ENCODE peak calls at places on chromosomes 2 and 18, in ten cellular contexts. One of them, this sample, is unnamed.

GRCh38 chr18:12639990-12640880 is 17.7 kb downstream of the SPIRE1 start:
- DNase-seq in stromal cell of bone marrow: no peak
- DNase-seq in naive thymus-derived CD4-positive, alpha-beta T cell: no peak
- DNase-seq in activated CD4-positive, alpha-beta T cell treated with anti-CD3 and anti-CD28 coated beads, Interleukin-2, amount 10 ng/mL, durations not matched to agents 7 days and 5 days: no peak
- DNase-seq in GM12865: no peak
- DNase-seq in activated CD4-positive, CD25-positive, alpha-beta regulatory T cell: no peak
- DNase-seq in activated CD8-positive, alpha-beta T cell treated with anti-CD3 and anti-CD28 coated beads, Interleukin-2, amount 10 ng/mL, durations not matched to agents 7 days and 5 days: no peak
- DNase-seq in T1000: no peak
- DNase-seq in T follicular helper cell: no peak
- DNase-seq in NCI-H345: no peak
- DNase-seq in this sample: peak; percentile 68

GRCh38 chr2:196183172-196183473 is 11.7 kb upstream of the STK17B start:
- DNase-seq in stromal cell of bone marrow: no peak
- DNase-seq in T follicular helper cell: no peak
- DNase-seq in T1000: no peak
- DNase-seq in GM12865: no peak
- DNase-seq in activated CD4-positive, alpha-beta T cell treated with anti-CD3 and anti-CD28 coated beads, Interleukin-2, amount 10 ng/mL, durations not matched to agents 7 days and 5 days: no peak
- DNase-seq in NCI-H345: no peak
- DNase-seq in activated CD4-positive, CD25-positive, alpha-beta regulatory T cell: no peak
- DNase-seq in activated CD8-positive, alpha-beta T cell treated with anti-CD3 and anti-CD28 coated beads, Interleukin-2, amount 10 ng/mL, durations not matched to agents 7 days and 5 days: no peak
- DNase-seq in naive thymus-derived CD4-positive, alpha-beta T cell: peak; percentile 11
- DNase-seq in this sample: no peak

GRCh38 chr2:42117923-42118758 is 51.0 kb upstream of the EML4 start:
- DNase-seq in T follicular helper cell: no peak
- DNase-seq in T1000: no peak
- DNase-seq in activated CD8-positive, alpha-beta T cell treated with anti-CD3 and anti-CD28 coated beads, Interleukin-2, amount 10 ng/mL, durations not matched to agents 7 days and 5 days: no peak
- DNase-seq in NCI-H345: no peak
- DNase-seq in activated CD4-positive, alpha-beta T cell treated with anti-CD3 and anti-CD28 coated beads, Interleukin-2, amount 10 ng/mL, durations not matched to agents 7 days and 5 days: no peak
- DNase-seq in stromal cell of bone marrow: peak; percentile 71
- DNase-seq in naive thymus-derived CD4-positive, alpha-beta T cell: no peak
- DNase-seq in GM12865: peak; percentile 38
- DNase-seq in activated CD4-positive, CD25-positive, alpha-beta regulatory T cell: no peak
- DNase-seq in this sample: no peak

GRCh38 chr18:9642799-9643445 is 28.6 kb upstream of the PPP4R1 start:
- DNase-seq in activated CD4-positive, alpha-beta T cell treated with anti-CD3 and anti-CD28 coated beads, Interleukin-2, amount 10 ng/mL, durations not matched to agents 7 days and 5 days: no peak
- DNase-seq in naive thymus-derived CD4-positive, alpha-beta T cell: no peak
- DNase-seq in activated CD8-positive, alpha-beta T cell treated with anti-CD3 and anti-CD28 coated beads, Interleukin-2, amount 10 ng/mL, durations not matched to agents 7 days and 5 days: no peak
- DNase-seq in T1000: no peak
- DNase-seq in NCI-H345: no peak
- DNase-seq in stromal cell of bone marrow: no peak
- DNase-seq in T follicular helper cell: no peak
- DNase-seq in GM12865: no peak
- DNase-seq in activated CD4-positive, CD25-positive, alpha-beta regulatory T cell: no peak
- DNase-seq in this sample: no peak

GRCh38 chr18:47215554-47216138 is 35.8 kb downstream of the SKOR2 start:
- DNase-seq in stromal cell of bone marrow: peak; percentile 33
- DNase-seq in T follicular helper cell: no peak
- DNase-seq in activated CD8-positive, alpha-beta T cell treated with anti-CD3 and anti-CD28 coated beads, Interleukin-2, amount 10 ng/mL, durations not matched to agents 7 days and 5 days: peak; percentile 35
- DNase-seq in T1000: no peak
- DNase-seq in NCI-H345: peak; percentile 58
- DNase-seq in GM12865: peak; percentile 51
- DNase-seq in activated CD4-positive, CD25-positive, alpha-beta regulatory T cell: no peak
- DNase-seq in activated CD4-positive, alpha-beta T cell treated with anti-CD3 and anti-CD28 coated beads, Interleukin-2, amount 10 ng/mL, durations not matched to agents 7 days and 5 days: peak; percentile 26
- DNase-seq in naive thymus-derived CD4-positive, alpha-beta T cell: peak; percentile 31
- DNase-seq in this sample: peak; percentile 20

GRCh38 chr18:55501594-55502345 is 86.2 kb downstream of the TCF4 start:
- DNase-seq in activated CD4-positive, CD25-positive, alpha-beta regulatory T cell: no peak
- DNase-seq in stromal cell of bone marrow: no peak
- DNase-seq in naive thymus-derived CD4-positive, alpha-beta T cell: no peak
- DNase-seq in T follicular helper cell: no peak
- DNase-seq in NCI-H345: no peak
- DNase-seq in activated CD8-positive, alpha-beta T cell treated with anti-CD3 and anti-CD28 coated beads, Interleukin-2, amount 10 ng/mL, durations not matched to agents 7 days and 5 days: no peak
- DNase-seq in activated CD4-positive, alpha-beta T cell treated with anti-CD3 and anti-CD28 coated beads, Interleukin-2, amount 10 ng/mL, durations not matched to agents 7 days and 5 days: no peak
- DNase-seq in T1000: no peak
- DNase-seq in GM12865: no peak
- DNase-seq in this sample: no peak

GRCh38 chr18:3088444-3088843 is 75.5 kb upstream of the LPIN2 start:
- DNase-seq in T1000: no peak
- DNase-seq in naive thymus-derived CD4-positive, alpha-beta T cell: no peak
- DNase-seq in T follicular helper cell: no peak
- DNase-seq in activated CD4-positive, alpha-beta T cell treated with anti-CD3 and anti-CD28 coated beads, Interleukin-2, amount 10 ng/mL, durations not matched to agents 7 days and 5 days: no peak
- DNase-seq in activated CD4-positive, CD25-positive, alpha-beta regulatory T cell: no peak
- DNase-seq in activated CD8-positive, alpha-beta T cell treated with anti-CD3 and anti-CD28 coated beads, Interleukin-2, amount 10 ng/mL, durations not matched to agents 7 days and 5 days: no peak
- DNase-seq in GM12865: no peak
- DNase-seq in stromal cell of bone marrow: no peak
- DNase-seq in NCI-H345: no peak
- DNase-seq in this sample: no peak

GRCh38 chr2:219441451-219442205 is 7.0 kb downstream of the SPEG start:
- DNase-seq in activated CD8-positive, alpha-beta T cell treated with anti-CD3 and anti-CD28 coated beads, Interleukin-2, amount 10 ng/mL, durations not matched to agents 7 days and 5 days: peak; percentile 62
- DNase-seq in GM12865: no peak
- DNase-seq in activated CD4-positive, CD25-positive, alpha-beta regulatory T cell: no peak
- DNase-seq in T1000: no peak
- DNase-seq in stromal cell of bone marrow: no peak
- DNase-seq in naive thymus-derived CD4-positive, alpha-beta T cell: peak; percentile 49
- DNase-seq in activated CD4-positive, alpha-beta T cell treated with anti-CD3 and anti-CD28 coated beads, Interleukin-2, amount 10 ng/mL, durations not matched to agents 7 days and 5 days: peak; percentile 47
- DNase-seq in T follicular helper cell: peak; percentile 49
- DNase-seq in NCI-H345: peak; percentile 58
- DNase-seq in this sample: no peak

GRCh38 chr2:53755022-53755630 is 12.5 kb upstream of the CHAC2 start:
- DNase-seq in T1000: no peak
- DNase-seq in T follicular helper cell: no peak
- DNase-seq in naive thymus-derived CD4-positive, alpha-beta T cell: no peak
- DNase-seq in GM12865: no peak
- DNase-seq in activated CD4-positive, CD25-positive, alpha-beta regulatory T cell: no peak
- DNase-seq in activated CD4-positive, alpha-beta T cell treated with anti-CD3 and anti-CD28 coated beads, Interleukin-2, amount 10 ng/mL, durations not matched to agents 7 days and 5 days: no peak
- DNase-seq in stromal cell of bone marrow: no peak
- DNase-seq in activated CD8-positive, alpha-beta T cell treated with anti-CD3 and anti-CD28 coated beads, Interleukin-2, amount 10 ng/mL, durations not matched to agents 7 days and 5 days: no peak
- DNase-seq in NCI-H345: no peak
- DNase-seq in this sample: no peak

GRCh38 chr18:63585988-63586387 is 1.2 kb upstream of the SERPINB13 start:
- DNase-seq in T1000: no peak
- DNase-seq in GM12865: no peak
- DNase-seq in activated CD4-positive, CD25-positive, alpha-beta regulatory T cell: no peak
- DNase-seq in NCI-H345: no peak
- DNase-seq in activated CD8-positive, alpha-beta T cell treated with anti-CD3 and anti-CD28 coated beads, Interleukin-2, amount 10 ng/mL, durations not matched to agents 7 days and 5 days: no peak
- DNase-seq in naive thymus-derived CD4-positive, alpha-beta T cell: no peak
- DNase-seq in T follicular helper cell: no peak
- DNase-seq in activated CD4-positive, alpha-beta T cell treated with anti-CD3 and anti-CD28 coated beads, Interleukin-2, amount 10 ng/mL, durations not matched to agents 7 days and 5 days: no peak
- DNase-seq in stromal cell of bone marrow: no peak
- DNase-seq in this sample: no peak

GRCh38 chr2:37664190-37664751 is 7.2 kb downstream of the CDC42EP3 start:
- DNase-seq in activated CD4-positive, CD25-positive, alpha-beta regulatory T cell: no peak
- DNase-seq in GM12865: no peak
- DNase-seq in activated CD8-positive, alpha-beta T cell treated with anti-CD3 and anti-CD28 coated beads, Interleukin-2, amount 10 ng/mL, durations not matched to agents 7 days and 5 days: no peak
- DNase-seq in T1000: no peak
- DNase-seq in stromal cell of bone marrow: no peak
- DNase-seq in T follicular helper cell: no peak
- DNase-seq in activated CD4-positive, alpha-beta T cell treated with anti-CD3 and anti-CD28 coated beads, Interleukin-2, amount 10 ng/mL, durations not matched to agents 7 days and 5 days: no peak
- DNase-seq in naive thymus-derived CD4-positive, alpha-beta T cell: no peak
- DNase-seq in NCI-H345: no peak
- DNase-seq in this sample: no peak

GRCh38 chr2:71614976-71615768 is 161.8 kb downstream of the DYSF start:
- DNase-seq in NCI-H345: no peak
- DNase-seq in activated CD4-positive, CD25-positive, alpha-beta regulatory T cell: no peak
- DNase-seq in naive thymus-derived CD4-positive, alpha-beta T cell: no peak
- DNase-seq in activated CD8-positive, alpha-beta T cell treated with anti-CD3 and anti-CD28 coated beads, Interleukin-2, amount 10 ng/mL, durations not matched to agents 7 days and 5 days: no peak
- DNase-seq in T follicular helper cell: no peak
- DNase-seq in stromal cell of bone marrow: peak; percentile 51
- DNase-seq in GM12865: no peak
- DNase-seq in T1000: no peak
- DNase-seq in activated CD4-positive, alpha-beta T cell treated with anti-CD3 and anti-CD28 coated beads, Interleukin-2, amount 10 ng/mL, durations not matched to agents 7 days and 5 days: peak; percentile 0
- DNase-seq in this sample: no peak

GRCh38 chr2:28633739-28634138 is 117.9 kb upstream of the PPP1CB start:
- DNase-seq in stromal cell of bone marrow: peak; percentile 48
- DNase-seq in activated CD8-positive, alpha-beta T cell treated with anti-CD3 and anti-CD28 coated beads, Interleukin-2, amount 10 ng/mL, durations not matched to agents 7 days and 5 days: no peak
- DNase-seq in activated CD4-positive, alpha-beta T cell treated with anti-CD3 and anti-CD28 coated beads, Interleukin-2, amount 10 ng/mL, durations not matched to agents 7 days and 5 days: no peak
- DNase-seq in naive thymus-derived CD4-positive, alpha-beta T cell: no peak
- DNase-seq in T1000: no peak
- DNase-seq in GM12865: no peak
- DNase-seq in NCI-H345: no peak
- DNase-seq in activated CD4-positive, CD25-positive, alpha-beta regulatory T cell: no peak
- DNase-seq in T follicular helper cell: no peak
- DNase-seq in this sample: no peak

GRCh38 chr2:27932396-27932795 is 41.9 kb downstream of the BABAM2 start:
- DNase-seq in T follicular helper cell: no peak
- DNase-seq in activated CD4-positive, CD25-positive, alpha-beta regulatory T cell: no peak
- DNase-seq in NCI-H345: no peak
- DNase-seq in T1000: no peak
- DNase-seq in GM12865: no peak
- DNase-seq in activated CD4-positive, alpha-beta T cell treated with anti-CD3 and anti-CD28 coated beads, Interleukin-2, amount 10 ng/mL, durations not matched to agents 7 days and 5 days: no peak
- DNase-seq in stromal cell of bone marrow: no peak
- DNase-seq in naive thymus-derived CD4-positive, alpha-beta T cell: no peak
- DNase-seq in activated CD8-positive, alpha-beta T cell treated with anti-CD3 and anti-CD28 coated beads, Interleukin-2, amount 10 ng/mL, durations not matched to agents 7 days and 5 days: no peak
- DNase-seq in this sample: no peak

GRCh38 chr2:240465268-240465764 is 29.9 kb downstream of the GPC1 start:
- DNase-seq in activated CD8-positive, alpha-beta T cell treated with anti-CD3 and anti-CD28 coated beads, Interleukin-2, amount 10 ng/mL, durations not matched to agents 7 days and 5 days: peak; percentile 13
- DNase-seq in NCI-H345: no peak
- DNase-seq in T follicular helper cell: no peak
- DNase-seq in stromal cell of bone marrow: no peak
- DNase-seq in activated CD4-positive, CD25-positive, alpha-beta regulatory T cell: no peak
- DNase-seq in T1000: no peak
- DNase-seq in GM12865: no peak
- DNase-seq in activated CD4-positive, alpha-beta T cell treated with anti-CD3 and anti-CD28 coated beads, Interleukin-2, amount 10 ng/mL, durations not matched to agents 7 days and 5 days: no peak
- DNase-seq in naive thymus-derived CD4-positive, alpha-beta T cell: no peak
- DNase-seq in this sample: no peak

GRCh38 chr2:218166791-218167190 is at the start of gene CXCR1:
- DNase-seq in T1000: no peak
- DNase-seq in naive thymus-derived CD4-positive, alpha-beta T cell: peak; percentile 61
- DNase-seq in activated CD4-positive, CD25-positive, alpha-beta regulatory T cell: no peak
- DNase-seq in GM12865: peak; percentile 21
- DNase-seq in stromal cell of bone marrow: no peak
- DNase-seq in activated CD8-positive, alpha-beta T cell treated with anti-CD3 and anti-CD28 coated beads, Interleukin-2, amount 10 ng/mL, durations not matched to agents 7 days and 5 days: peak; percentile 61
- DNase-seq in activated CD4-positive, alpha-beta T cell treated with anti-CD3 and anti-CD28 coated beads, Interleukin-2, amount 10 ng/mL, durations not matched to agents 7 days and 5 days: peak; percentile 58
- DNase-seq in NCI-H345: no peak
- DNase-seq in T follicular helper cell: peak; percentile 10
- DNase-seq in this sample: no peak

GRCh38 chr2:168211664-168212163 is 35.7 kb downstream of the STK39 start:
- DNase-seq in activated CD4-positive, CD25-positive, alpha-beta regulatory T cell: no peak
- DNase-seq in activated CD8-positive, alpha-beta T cell treated with anti-CD3 and anti-CD28 coated beads, Interleukin-2, amount 10 ng/mL, durations not matched to agents 7 days and 5 days: no peak
- DNase-seq in NCI-H345: no peak
- DNase-seq in activated CD4-positive, alpha-beta T cell treated with anti-CD3 and anti-CD28 coated beads, Interleukin-2, amount 10 ng/mL, durations not matched to agents 7 days and 5 days: no peak
- DNase-seq in T follicular helper cell: no peak
- DNase-seq in GM12865: no peak
- DNase-seq in T1000: no peak
- DNase-seq in stromal cell of bone marrow: no peak
- DNase-seq in naive thymus-derived CD4-positive, alpha-beta T cell: no peak
- DNase-seq in this sample: no peak

GRCh38 chr2:204172074-204172600 is 235.6 kb downstream of the ICOS start:
- DNase-seq in naive thymus-derived CD4-positive, alpha-beta T cell: no peak
- DNase-seq in GM12865: no peak
- DNase-seq in NCI-H345: no peak
- DNase-seq in activated CD4-positive, CD25-positive, alpha-beta regulatory T cell: no peak
- DNase-seq in T1000: no peak
- DNase-seq in activated CD4-positive, alpha-beta T cell treated with anti-CD3 and anti-CD28 coated beads, Interleukin-2, amount 10 ng/mL, durations not matched to agents 7 days and 5 days: no peak
- DNase-seq in stromal cell of bone marrow: no peak
- DNase-seq in activated CD8-positive, alpha-beta T cell treated with anti-CD3 and anti-CD28 coated beads, Interleukin-2, amount 10 ng/mL, durations not matched to agents 7 days and 5 days: no peak
- DNase-seq in T follicular helper cell: no peak
- DNase-seq in this sample: no peak

GRCh38 chr2:158955974-158956373 is 12.5 kb upstream of the TANC1 start:
- DNase-seq in activated CD4-positive, alpha-beta T cell treated with anti-CD3 and anti-CD28 coated beads, Interleukin-2, amount 10 ng/mL, durations not matched to agents 7 days and 5 days: no peak
- DNase-seq in activated CD4-positive, CD25-positive, alpha-beta regulatory T cell: no peak
- DNase-seq in stromal cell of bone marrow: no peak
- DNase-seq in NCI-H345: no peak
- DNase-seq in activated CD8-positive, alpha-beta T cell treated with anti-CD3 and anti-CD28 coated beads, Interleukin-2, amount 10 ng/mL, durations not matched to agents 7 days and 5 days: no peak
- DNase-seq in GM12865: no peak
- DNase-seq in T1000: no peak
- DNase-seq in naive thymus-derived CD4-positive, alpha-beta T cell: no peak
- DNase-seq in T follicular helper cell: no peak
- DNase-seq in this sample: no peak

GRCh38 chr2:218540015-218540414 is 28.1 kb downstream of the USP37 start:
- DNase-seq in activated CD4-positive, CD25-positive, alpha-beta regulatory T cell: no peak
- DNase-seq in naive thymus-derived CD4-positive, alpha-beta T cell: no peak
- DNase-seq in T1000: no peak
- DNase-seq in activated CD4-positive, alpha-beta T cell treated with anti-CD3 and anti-CD28 coated beads, Interleukin-2, amount 10 ng/mL, durations not matched to agents 7 days and 5 days: no peak
- DNase-seq in activated CD8-positive, alpha-beta T cell treated with anti-CD3 and anti-CD28 coated beads, Interleukin-2, amount 10 ng/mL, durations not matched to agents 7 days and 5 days: no peak
- DNase-seq in stromal cell of bone marrow: no peak
- DNase-seq in GM12865: no peak
- DNase-seq in T follicular helper cell: no peak
- DNase-seq in NCI-H345: no peak
- DNase-seq in this sample: no peak

GRCh38 chr2:39403311-39403710 is 33.8 kb downstream of the MAP4K3 start:
- DNase-seq in NCI-H345: no peak
- DNase-seq in GM12865: peak; percentile 24
- DNase-seq in T1000: no peak
- DNase-seq in activated CD4-positive, alpha-beta T cell treated with anti-CD3 and anti-CD28 coated beads, Interleukin-2, amount 10 ng/mL, durations not matched to agents 7 days and 5 days: no peak
- DNase-seq in activated CD8-positive, alpha-beta T cell treated with anti-CD3 and anti-CD28 coated beads, Interleukin-2, amount 10 ng/mL, durations not matched to agents 7 days and 5 days: no peak
- DNase-seq in stromal cell of bone marrow: no peak
- DNase-seq in naive thymus-derived CD4-positive, alpha-beta T cell: no peak
- DNase-seq in T follicular helper cell: no peak
- DNase-seq in activated CD4-positive, CD25-positive, alpha-beta regulatory T cell: no peak
- DNase-seq in this sample: no peak

GRCh38 chr2:33042226-33042625 is 95.5 kb downstream of the LTBP1 start:
- DNase-seq in activated CD8-positive, alpha-beta T cell treated with anti-CD3 and anti-CD28 coated beads, Interleukin-2, amount 10 ng/mL, durations not matched to agents 7 days and 5 days: no peak
- DNase-seq in GM12865: no peak
- DNase-seq in T1000: no peak
- DNase-seq in activated CD4-positive, CD25-positive, alpha-beta regulatory T cell: no peak
- DNase-seq in NCI-H345: no peak
- DNase-seq in T follicular helper cell: no peak
- DNase-seq in stromal cell of bone marrow: no peak
- DNase-seq in activated CD4-positive, alpha-beta T cell treated with anti-CD3 and anti-CD28 coated beads, Interleukin-2, amount 10 ng/mL, durations not matched to agents 7 days and 5 days: no peak
- DNase-seq in naive thymus-derived CD4-positive, alpha-beta T cell: no peak
- DNase-seq in this sample: no peak

This sample was measured in pulmonary artery endothelial cell.